ENCODE peak calls at places on chromosomes 2 and 18, in ten cellular contexts. S is endothelial cell; V is fibroblast of pulmonary artery; G is dorsolateral prefrontal cortex; O is HFF-Myc; H is stimulated activated CD8-positive, alpha-beta memory T cell treated with anti-CD3 and anti-CD28 coated beads, Interleukin-15, amount 100 ng/mL, for 1 hour; Y is NCI-H524 treated with DMSO at 0.1 percent for 48 hours; F is A172; R is activated naive CD4-positive, alpha-beta T cell treated with anti-CD3 and anti-CD28 coated beads for 36 hours; D is astrocyte of the spinal cord. C is an unnamed sample.
A peak's percentile ranks its signal among the peaks of the same experiment; 100 is the strongest.

GRCh38 chr2:225416616-225417367 is 17.3 kb downstream of the NYAP2 start:
- DNase-seq in S (no peak), V (no peak), G (no peak), O (no peak), H (no peak), Y (no peak), F (no peak), R (no peak), D (no peak), C (no peak)

GRCh38 chr18:3498705-3499451 is 48.9 kb downstream of the TGIF1 start:
- DNase-seq in S (peak; percentile 58), V (peak; percentile 42), G (peak; percentile 61), O (no peak), H (no peak), Y (no peak), F (no peak), R (peak; percentile 30), D (peak; percentile 43), C (no peak)

GRCh38 chr2:26561918-26562810 is 79.0 kb downstream of the CIB4 start:
- DNase-seq in S (peak; percentile 48), V (peak; percentile 26), G (no peak), O (no peak), H (no peak), Y (peak; percentile 22), F (no peak), R (peak; percentile 38), D (no peak), C (no peak)

GRCh38 chr2:157301323-157301722 is 24.3 kb downstream of the ERMN start:
- DNase-seq in S (no peak), V (no peak), G (no peak), O (no peak), H (no peak), Y (no peak), F (no peak), R (no peak), D (no peak), C (no peak)

GRCh38 chr18:6874316-6874715 is 144.8 kb downstream of the ARHGAP28 start:
- DNase-seq in S (no peak), V (peak; percentile 20), G (no peak), O (no peak), H (no peak), Y (no peak), F (no peak), R (no peak), D (no peak), C (no peak)

GRCh38 chr2:174597347-174598047 is at the start of gene WIPF1:
- DNase-seq in S (no peak), V (peak; percentile 82), G (no peak), O (no peak), H (no peak), Y (no peak), F (peak; percentile 84), R (peak; percentile 55), D (peak; percentile 77), C (peak; percentile 33)

GRCh38 chr2:160417745-160418397 is 75.7 kb downstream of the RBMS1 start:
- DNase-seq in S (no peak), V (peak; percentile 89), G (no peak), O (no peak), H (no peak), Y (no peak), F (peak; percentile 88), R (peak; percentile 51), D (peak; percentile 86), C (no peak)

GRCh38 chr18:69097349-69097748 is 299.5 kb downstream of the CCDC102B start:
- DNase-seq in S (no peak), V (no peak), G (no peak), O (no peak), H (no peak), Y (no peak), F (no peak), R (no peak), D (no peak), C (no peak)

GRCh38 chr2:128155970-128156369 is 65.0 kb downstream of the UGGT1 start:
- DNase-seq in S (no peak), V (no peak), G (no peak), O (no peak), H (no peak), Y (no peak), F (no peak), R (no peak), D (no peak), C (no peak)

GRCh38 chr2:100988630-100989417 is 13.3 kb upstream of the RPL31 start:
- DNase-seq in S (no peak), V (no peak), G (no peak), O (no peak), H (no peak), Y (no peak), F (peak; percentile 6), R (no peak), D (no peak), C (no peak)

GRCh38 chr2:234292205-234292954 is 204.5 kb downstream of the ARL4C start:
- DNase-seq in S (no peak), V (peak; percentile 86), G (no peak), O (no peak), H (peak; percentile 41), Y (no peak), F (peak; percentile 93), R (peak; percentile 81), D (peak; percentile 59), C (peak; percentile 45)

GRCh38 chr2:206368933-206369569 is 74.3 kb upstream of the ADAM23 start:
- DNase-seq in S (no peak), V (no peak), G (no peak), O (no peak), H (no peak), Y (no peak), F (no peak), R (no peak), D (no peak), C (no peak)

GRCh38 chr2:103208916-103209315 is 447.1 kb downstream of the TMEM182 start:
- DNase-seq in S (no peak), V (no peak), G (no peak), O (no peak), H (no peak), Y (no peak), F (no peak), R (no peak), D (no peak), C (no peak)

GRCh38 chr2:113178069-113178468 is 4.3 kb downstream of the PSD4 start:
- DNase-seq in S (no peak), V (no peak), G (peak; percentile 7), O (no peak), H (no peak), Y (no peak), F (no peak), R (no peak), D (no peak), C (no peak)

GRCh38 chr2:186917866-186918265 is 68.9 kb upstream of the ZSWIM2 start:
- DNase-seq in S (no peak), V (no peak), G (no peak), O (no peak), H (no peak), Y (no peak), F (no peak), R (no peak), D (no peak), C (no peak)

GRCh38 chr2:107728586-107728985 is 98.1 kb upstream of the RGPD4 start:
- DNase-seq in S (no peak), V (no peak), G (no peak), O (no peak), H (no peak), Y (no peak), F (peak; percentile 64), R (no peak), D (no peak), C (no peak)

GRCh38 chr2:223503746-223504145 is 98.4 kb downstream of the SCG2 start:
- DNase-seq in S (no peak), V (no peak), G (no peak), O (no peak), H (no peak), Y (no peak), F (no peak), R (no peak), D (no peak), C (no peak)

GRCh38 chr2:62569907-62570793 is 64.2 kb upstream of the TMEM17 start:
- DNase-seq in S (no peak), V (no peak), G (no peak), O (no peak), H (no peak), Y (no peak), F (no peak), R (no peak), D (no peak), C (no peak)

GRCh38 chr2:85334933-85335332 is 7.1 kb upstream of the TGOLN2 start:
- DNase-seq in S (no peak), V (no peak), G (no peak), O (no peak), H (no peak), Y (no peak), F (no peak), R (no peak), D (no peak), C (no peak)

GRCh38 chr2:47336259-47337238 is 66.4 kb upstream of the MSH2 start:
- DNase-seq in S (no peak), V (no peak), G (no peak), O (no peak), H (no peak), Y (no peak), F (no peak), R (no peak), D (no peak), C (no peak)

GRCh38 chr2:1758774-1759610 is 14.7 kb upstream of the PXDN start:
- DNase-seq in S (no peak), V (no peak), G (peak; percentile 31), O (no peak), H (no peak), Y (no peak), F (no peak), R (no peak), D (no peak), C (no peak)

GRCh38 chr18:79951545-79952456 is at the start of gene SLC66A2:
- DNase-seq in S (peak; percentile 93), V (peak; percentile 87), G (peak; percentile 94), O (peak; percentile 36), H (peak; percentile 94), Y (no peak), F (peak; percentile 41), R (peak; percentile 94), D (peak; percentile 83), C (peak; percentile 96)

GRCh38 chr2:85753525-85754312 is at the start of gene ATOH8:
- DNase-seq in S (peak; percentile 60), V (peak; percentile 76), G (peak; percentile 78), O (no peak), H (no peak), Y (no peak), F (no peak), R (peak; percentile 41), D (peak; percentile 88), C (no peak)

GRCh38 chr2:16397681-16398475 is 267.8 kb downstream of the CYRIA start:
- DNase-seq in S (no peak), V (no peak), G (no peak), O (no peak), H (no peak), Y (no peak), F (no peak), R (no peak), D (no peak), C (no peak)

GRCh38 chr2:162164802-162165201 is 12.8 kb upstream of the GCG start:
- DNase-seq in S (no peak), V (peak; percentile 5), G (no peak), O (no peak), H (no peak), Y (no peak), F (no peak), R (no peak), D (no peak), C (no peak)

GRCh38 chr18:62519684-62520083 is 3.1 kb upstream of the ZCCHC2 start:
- DNase-seq in S (no peak), V (no peak), G (no peak), O (no peak), H (no peak), Y (no peak), F (no peak), R (no peak), D (no peak), C (no peak)

GRCh38 chr2:24617431-24617830 is 126.4 kb downstream of the NCOA1 start:
- DNase-seq in S (no peak), V (no peak), G (no peak), O (no peak), H (no peak), Y (peak; percentile 84), F (no peak), R (no peak), D (no peak), C (no peak)

GRCh38 chr2:229044581-229044980 is 226.5 kb downstream of the PID1 start:
- DNase-seq in S (no peak), V (no peak), G (no peak), O (no peak), H (no peak), Y (no peak), F (peak; percentile 58), R (no peak), D (peak; percentile 23), C (no peak)